ENCODE peak calls at places on chromosomes 1 and 21, in eight cellular contexts. D, O, G, V, I, K, U and T are unnamed samples. For H3K36me3, H3K4me1 and H3K9me3, the result is how much of the 10 kb centered on the place peaks cover.

GRCh38 chr1:2570261-2570794 is 14.2 kb downstream of the TNFRSF14 start:
- DNase-seq in I (no peak), G (no peak), O (no peak), U (no peak), V (peak), D (no peak), K (no peak), T (no peak)

GRCh38 chr1:234497589-234497988 is 18.6 kb upstream of the TARBP1 start:
- DNase-seq in K (no peak), I (no peak), V (no peak), U (no peak), G (no peak), O (no peak), D (no peak), T (no peak)

GRCh38 chr1:75616436-75617433 is 5.8 kb upstream of the SLC44A5 start:
- DNase-seq in K (no peak), D (no peak), G (peak), O (peak), V (no peak), U (peak), I (no peak), T (peak)

GRCh38 chr1:55696181-55696580 is 481.0 kb upstream of the USP24 start:
- DNase-seq in G (no peak), I (no peak), V (no peak), U (no peak), O (peak), K (no peak), D (peak), T (peak)

GRCh38 chr1:215405211-215405610 is 161.9 kb upstream of the KCTD3 start:
- DNase-seq in V (no peak), I (no peak), K (no peak), G (no peak), D (no peak), U (peak), O (peak), T (no peak)

GRCh38 chr1:204250428-204251030 is 36.7 kb upstream of the GOLT1A start:
- DNase-seq in K (no peak), O (no peak), D (no peak), U (no peak), I (no peak), V (no peak), G (no peak), T (no peak)

GRCh38 chr1:119141020-119141424 is 569 bp upstream of the WARS2 start:
- DNase-seq in D (peak), U (peak), I (peak), K (no peak), V (peak), G (peak), O (no peak), T (peak)

GRCh38 chr1:156126701-156127534 is 12.4 kb downstream of the LMNA start:
- DNase-seq in G (no peak), O (peak), V (peak), I (peak), D (peak), U (peak), K (peak), T (peak)

GRCh38 chr1:235074335-235075120 is 54.1 kb downstream of the TOMM20 start:
- DNase-seq in V (no peak), U (peak), D (peak), G (no peak), I (peak), K (no peak), O (peak), T (peak)

GRCh38 chr1:55580845-55581332 is 365.7 kb upstream of the USP24 start:
- DNase-seq in V (no peak), K (peak), G (no peak), O (peak), I (no peak), U (no peak), D (no peak), T (peak)

GRCh38 chr1:8497196-8497878 is 179.4 kb downstream of the SLC45A1 start:
- DNase-seq in U (no peak), D (no peak), G (no peak), K (no peak), V (no peak), O (no peak), I (no peak), T (peak)

GRCh38 chr1:59123081-59123675 is 173.7 kb upstream of the FGGY start:
- DNase-seq in K (no peak), G (no peak), U (no peak), O (peak), V (no peak), I (no peak), D (no peak), T (no peak)

GRCh38 chr1:85573348-85573747 is 7.2 kb upstream of the CCN1 start:
- DNase-seq in K (no peak), O (peak), I (no peak), U (peak), V (no peak), G (no peak), D (no peak), T (no peak)

GRCh38 chr1:180994262-180994661 is 28.4 kb downstream of the STX6 start:
- DNase-seq in G (no peak), O (no peak), U (no peak), K (no peak), D (no peak), V (no peak), I (no peak), T (no peak)

GRCh38 chr1:87362834-87363426 is 34.2 kb downstream of the LMO4 start:
- DNase-seq in G (no peak), I (no peak), D (no peak), K (no peak), U (no peak), V (no peak), O (peak), T (peak)

GRCh38 chr1:87367549-87367948 is 38.9 kb downstream of the LMO4 start:
- DNase-seq in D (no peak), V (no peak), O (no peak), G (no peak), U (no peak), K (no peak), I (no peak), T (no peak)

GRCh38 chr1:87370519-87370918 is 41.8 kb downstream of the LMO4 start:
- DNase-seq in V (no peak), O (no peak), U (no peak), K (no peak), G (no peak), I (no peak), D (no peak), T (no peak)

GRCh38 chr1:87369736-87370135 is 41.1 kb downstream of the LMO4 start:
- DNase-seq in U (no peak), D (no peak), K (no peak), O (no peak), I (no peak), V (no peak), G (no peak), T (no peak)

DNA sequence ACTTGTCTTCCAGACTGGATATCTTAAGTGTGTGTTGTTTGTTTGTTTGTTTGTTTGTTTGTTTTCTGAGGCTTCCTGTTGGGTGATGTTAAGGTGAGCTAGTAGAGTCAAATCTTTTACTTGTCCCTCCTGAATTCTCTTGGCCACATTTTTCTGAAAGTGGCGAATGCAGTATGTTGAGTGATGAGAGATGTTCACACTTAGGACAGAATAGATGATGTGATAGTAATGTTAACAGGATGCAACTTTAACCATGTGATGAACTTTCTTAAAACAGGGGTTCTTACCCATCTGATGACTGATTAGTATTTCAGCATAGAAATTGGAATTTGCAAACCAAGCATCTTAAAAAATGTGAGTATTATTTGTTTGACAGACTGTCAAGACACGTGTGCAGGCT is 40.2 kb downstream of the LMO4 start:
- DNase-seq in U (no peak), K (no peak), G (no peak), I (no peak), V (no peak), D (no peak), O (no peak), T (no peak)
- H3K36me3 ChIP-seq in U (under half), K (under half), G (under half), I (under half), V (under half), D (under half), O (under half), T (under half)

GRCh38 chr1:41649445-41650175 is 165.1 kb upstream of the EDN2 start:
- DNase-seq in K (no peak), D (no peak), O (no peak), U (no peak), V (no peak), G (no peak), I (no peak), T (no peak)

GRCh38 chr1:41647202-41648135 is 163.0 kb upstream of the EDN2 start:
- DNase-seq in G (no peak), K (no peak), I (no peak), U (no peak), V (no peak), D (no peak), O (no peak), T (no peak)

GRCh38 chr1:41650176-41650519 is 165.7 kb upstream of the EDN2 start:
- DNase-seq in K (no peak), G (peak), D (peak), U (no peak), V (peak), O (peak), I (no peak), T (peak)

GRCh38 chr1:41648844-41649243 is 164.4 kb upstream of the EDN2 start:
- DNase-seq in U (no peak), V (no peak), D (no peak), K (no peak), O (no peak), I (no peak), G (no peak), T (no peak)

GRCh38 chr1:41648230-41648629 is 163.7 kb upstream of the EDN2 start:
- DNase-seq in K (no peak), D (no peak), O (no peak), I (no peak), V (no peak), U (no peak), G (no peak), T (no peak)
- H3K4me1 ChIP-seq in K (under half), D (under half), O (under half), I (under half), V (under half), U (under half), G (under half), T (under half)

GRCh38 chr21:44735821-44736220 is 24.4 kb upstream of the TSPEAR start:
- DNase-seq in I (no peak), G (no peak), K (no peak), V (no peak), U (no peak), O (no peak), D (no peak), T (no peak)
- H3K9me3 ChIP-seq in I (under half), G (under half), K (under half), V (under half), U (under half), O (under half), D (under half), T (half or more)

DNA sequence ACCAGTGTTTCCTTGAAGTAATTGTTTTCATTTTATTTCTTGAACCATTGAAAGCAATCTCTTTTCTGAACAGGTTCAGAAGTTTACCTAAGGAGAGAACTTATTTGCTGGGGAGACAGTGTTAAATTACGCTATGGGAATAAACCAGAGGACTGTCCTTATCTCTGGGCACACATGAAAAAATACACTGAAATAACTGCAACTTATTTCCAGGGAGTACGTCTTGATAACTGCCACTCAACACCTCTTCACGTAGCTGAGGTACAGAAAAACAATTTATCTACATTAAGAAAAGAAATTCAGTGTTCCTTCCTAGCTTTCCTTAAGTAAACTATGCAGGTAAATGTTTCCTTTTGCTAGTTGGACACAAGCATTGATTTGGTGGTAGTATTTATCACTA is 27.4 kb downstream of the AGL start:
- DNase-seq in D (no peak), U (no peak), G (no peak), I (no peak), K (no peak), V (no peak), O (no peak), T (no peak)
- H3K36me3 ChIP-seq in D (under half), U (under half), G (half or more), I (under half), K (under half), V (under half), O (under half), T (under half)

GRCh38 chr1:226064168-226064815 is 1.8 kb downstream of the H3-3A start:
- DNase-seq in O (peak), I (peak), G (no peak), D (no peak), K (no peak), V (no peak), U (peak), T (peak)

GRCh38 chr1:226062558-226063361 is at the start of gene H3-3A:
- DNase-seq in O (peak), U (peak), K (peak), D (peak), I (peak), V (peak), G (peak), T (peak)

GRCh38 chr1:226066415-226067077 is 4.0 kb downstream of the H3-3A start:
- DNase-seq in O (peak), K (no peak), V (no peak), G (no peak), I (no peak), D (no peak), U (no peak), T (peak)

GRCh38 chr1:226063362-226064167 is 1.0 kb downstream of the H3-3A start:
- DNase-seq in D (peak), G (peak), O (peak), I (peak), K (no peak), V (peak), U (peak), T (peak)

DNA sequence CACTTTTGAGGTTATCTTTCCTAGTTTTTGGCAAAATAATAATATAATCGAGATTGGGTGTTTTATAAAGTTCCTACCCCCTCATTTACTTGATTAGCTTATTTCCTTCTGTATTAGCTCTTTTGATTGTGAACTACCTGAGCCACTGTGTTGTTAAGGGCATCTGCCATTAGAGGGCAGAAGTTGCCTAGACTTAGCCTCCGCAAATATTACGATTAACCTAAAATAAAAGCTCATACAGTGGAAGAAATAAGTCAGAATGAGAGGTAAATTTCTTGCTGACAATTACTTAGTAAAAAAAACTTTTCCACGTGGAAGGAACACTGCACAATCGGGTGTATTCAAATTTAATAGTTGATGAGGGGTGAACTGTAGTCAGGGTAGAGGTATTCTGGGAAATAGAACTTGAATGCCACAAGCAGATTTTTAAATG is 2.3 kb downstream of the H3-3A start:
- DNase-seq in D (no peak), V (peak), O (peak), U (peak), G (no peak), K (no peak), I (peak), T (peak)
- H3K4me1 ChIP-seq in D (under half), V (half or more), O (under half), U (under half), G (half or more), K (under half), I (half or more), T (under half)

DNA sequence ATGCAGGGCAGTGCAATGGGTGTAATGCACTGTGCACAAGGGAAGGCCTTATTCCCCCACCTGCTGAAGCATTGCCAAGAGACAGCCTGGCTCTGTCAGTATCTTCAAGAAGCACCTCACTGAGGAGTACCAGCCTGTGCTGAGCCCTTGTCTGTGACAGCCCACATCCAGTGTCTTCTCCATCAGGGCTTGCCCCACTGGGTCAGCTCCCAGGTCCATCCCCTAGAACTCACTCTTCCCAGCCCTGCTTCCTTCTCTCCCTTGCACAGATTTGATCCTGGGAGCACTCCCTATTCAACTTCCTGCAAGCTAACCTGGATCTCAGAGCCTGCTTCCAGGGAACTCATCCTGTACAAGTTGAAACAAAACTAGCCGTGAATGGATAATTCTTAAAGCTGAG is 33.6 kb upstream of the IFNGR2 start:
- DNase-seq in K (no peak), O (no peak), V (no peak), D (no peak), U (no peak), G (peak), I (no peak), T (no peak)
- H3K9me3 ChIP-seq in K (under half), O (under half), V (under half), D (under half), U (under half), G (under half), I (under half), T (under half)